ENCODE peak calls at places on chromosomes 2 and 18, in eight cellular contexts. D, H, N, F, P, G, C and J are unnamed samples. For H3K36me3, the result is how much of the 10 kb centered on the place peaks cover.

GRCh38 chr18:56748698-56749268 is 97.6 kb downstream of the WDR7 start:
- DNase-seq in D (no peak), H (peak), N (peak), F (no peak), P (no peak), G (no peak), C (peak), J (peak)

GRCh38 chr2:168156661-168157060 is 90.7 kb downstream of the STK39 start:
- DNase-seq in D (no peak), H (peak), N (no peak), F (no peak), P (no peak), G (no peak), C (peak), J (peak)

GRCh38 chr2:172079838-172080640 is 5.3 kb upstream of the DLX1 start:
- DNase-seq in D (peak), H (no peak), N (no peak), F (no peak), P (no peak), G (peak), C (no peak), J (no peak)

GRCh38 chr2:224142397-224143312 is 103.6 kb upstream of the SERPINE2 start:
- DNase-seq in D (no peak), H (no peak), N (no peak), F (no peak), P (no peak), G (no peak), C (no peak), J (peak)

GRCh38 chr18:41126541-41127235 is 828.3 kb upstream of the PIK3C3 start:
- DNase-seq in D (no peak), H (no peak), N (no peak), F (no peak), P (no peak), G (no peak), C (no peak), J (peak)

GRCh38 chr2:212726403-212726802 is 187.8 kb upstream of the ERBB4 start:
- DNase-seq in D (no peak), H (no peak), N (no peak), F (peak), P (no peak), G (no peak), C (peak), J (no peak)

GRCh38 chr2:49210191-49210590 is 55.9 kb upstream of the FSHR start:
- DNase-seq in D (peak), H (no peak), N (no peak), F (no peak), P (no peak), G (no peak), C (peak), J (no peak)

GRCh38 chr2:151299940-151300539 is 10.6 kb upstream of the NMI start:
- DNase-seq in D (no peak), H (no peak), N (no peak), F (no peak), P (no peak), G (no peak), C (no peak), J (peak)

GRCh38 chr2:11123856-11124759 is 31.2 kb upstream of the SLC66A3 start:
- DNase-seq in D (peak), H (no peak), N (peak), F (no peak), P (no peak), G (peak), C (peak), J (peak)

GRCh38 chr2:37827911-37828411 is 97.1 kb upstream of the RMDN2 start:
- DNase-seq in D (no peak), H (peak), N (no peak), F (no peak), P (no peak), G (no peak), C (peak), J (peak)
- H3K4me3 ChIP-seq in D (no peak), H (no peak), N (no peak), F (no peak), P (no peak), G (no peak), C (no peak), J (peak)

GRCh38 chr2:42345986-42346385 is 15.0 kb downstream of the COX7A2L start:
- DNase-seq in D (no peak), H (no peak), N (no peak), F (no peak), P (no peak), G (no peak), C (no peak), J (no peak)
- H3K36me3 ChIP-seq in D (under half), H (half or more), N (half or more), F (under half), P (under half), G (under half), C (under half), J (under half)

GRCh38 chr2:24082787-24083566 is 1.7 kb downstream of the TP53I3 start:
- DNase-seq in D (no peak), H (no peak), N (no peak), F (no peak), P (no peak), G (no peak), C (no peak), J (no peak)
- H3K4me3 ChIP-seq in D (peak), H (peak), N (peak), F (peak), P (peak), G (peak), C (no peak), J (peak)

GRCh38 chr18:78580835-78581339 is 398.7 kb upstream of the SALL3 start:
- DNase-seq in D (no peak), H (no peak), N (peak), F (no peak), P (no peak), G (no peak), C (no peak), J (no peak)
- H3K36me3 ChIP-seq in D (under half), H (under half), N (under half), F (under half), P (under half), G (under half), C (under half), J (under half)

GRCh38 chr2:3143602-3144001 is 234.0 kb downstream of the EIPR1 start:
- DNase-seq in D (no peak), H (no peak), N (no peak), F (no peak), P (no peak), G (no peak), C (no peak), J (no peak)
- H3K4me3 ChIP-seq in D (no peak), H (no peak), N (no peak), F (no peak), P (no peak), G (no peak), C (no peak), J (no peak)

GRCh38 chr18:75408554-75409506 is 18.7 kb downstream of the SMIM21 start:
- DNase-seq in D (no peak), H (no peak), N (peak), F (no peak), P (no peak), G (no peak), C (peak), J (peak)

GRCh38 chr18:75407468-75408437 is 19.8 kb downstream of the SMIM21 start:
- DNase-seq in D (peak), H (no peak), N (no peak), F (peak), P (no peak), G (no peak), C (peak), J (peak)

GRCh38 chr18:75410611-75411010 is 16.9 kb downstream of the SMIM21 start:
- DNase-seq in D (no peak), H (no peak), N (no peak), F (no peak), P (no peak), G (no peak), C (no peak), J (no peak)

GRCh38 chr18:75406491-75407445 is 20.7 kb downstream of the SMIM21 start:
- DNase-seq in D (peak), H (no peak), N (no peak), F (no peak), P (no peak), G (peak), C (no peak), J (no peak)

GRCh38 chr18:75405341-75405740 is 22.2 kb downstream of the SMIM21 start:
- DNase-seq in D (no peak), H (no peak), N (no peak), F (no peak), P (no peak), G (no peak), C (no peak), J (no peak)
- H3K36me3 ChIP-seq in D (under half), H (under half), N (under half), F (under half), P (under half), G (under half), C (under half), J (under half)

GRCh38 chr2:141611981-141612380 is 518.8 kb downstream of the LRP1B start:
- DNase-seq in D (no peak), H (no peak), N (no peak), F (no peak), P (no peak), G (no peak), C (no peak), J (no peak)

GRCh38 chr2:141610564-141610963 is 520.3 kb downstream of the LRP1B start:
- DNase-seq in D (no peak), H (no peak), N (no peak), F (no peak), P (no peak), G (no peak), C (peak), J (no peak)

GRCh38 chr2:141605163-141605562 is 525.7 kb downstream of the LRP1B start:
- DNase-seq in D (no peak), H (no peak), N (no peak), F (no peak), P (no peak), G (no peak), C (no peak), J (no peak)

DNA sequence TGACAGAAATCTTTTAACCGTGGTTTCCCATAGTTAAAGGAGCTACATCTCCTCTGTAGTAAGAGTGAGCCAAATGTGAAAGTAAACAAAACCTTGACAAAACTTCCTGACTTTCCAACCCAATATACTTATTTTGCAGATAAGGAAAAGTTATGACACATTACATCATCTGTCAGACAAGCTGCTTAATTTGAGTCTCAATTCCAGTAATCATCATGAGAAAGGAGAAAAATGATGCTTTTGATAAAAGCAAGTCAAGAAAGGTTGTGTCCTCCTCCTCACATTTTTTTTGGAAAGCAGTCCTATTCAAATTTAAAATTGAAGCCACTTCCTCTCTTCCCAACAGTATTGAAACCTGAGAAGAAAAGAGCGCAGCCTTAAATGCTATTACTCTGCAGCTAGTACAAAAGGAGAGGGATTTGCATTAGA is 519.7 kb downstream of the LRP1B start:
- DNase-seq in D (peak), H (no peak), N (no peak), F (peak), P (no peak), G (no peak), C (peak), J (peak)
- H3K4me3 ChIP-seq in D (no peak), H (no peak), N (no peak), F (no peak), P (no peak), G (no peak), C (no peak), J (no peak)